ENCODE peak calls at places on chromosome 20, in eight cellular contexts. X is astrocyte of the cerebellum; N is Calu3; Y is bronchial epithelial cell; C is T-helper 17 cell; P is cardiac fibroblast; Z is stimulated activated CD4-positive, alpha-beta T cell treated with anti-CD3 and anti-CD28 coated beads, Interleukin-12 subunit alpha, Interleukin-12 subunit beta, amount 100 ng/mL, for 4 hours; E is astrocyte of the spinal cord. F is an unnamed sample.
A peak's percentile ranks its signal among the peaks of the same experiment; 100 is the strongest.

GRCh38 chr20:38046572-38046971 is 13.0 kb downstream of the RPRD1B start:
- DNase-seq in P (peak; percentile 19), X (no peak), C (no peak), Z (no peak), Y (no peak), N (no peak), E (no peak), F (no peak)

GRCh38 chr20:63955281-63955845 is 853 bp downstream of the UCKL1 start:
- DNase-seq in Y (no peak), X (no peak), E (peak; percentile 15), C (peak; percentile 36), Z (no peak), P (peak; percentile 31), N (peak; percentile 67), F (no peak)

GRCh38 chr20:44370639-44371218 is 15.2 kb downstream of the HNF4A start:
- DNase-seq in C (no peak), X (no peak), P (no peak), E (peak; percentile 28), Y (peak; percentile 55), Z (no peak), N (peak; percentile 76), F (no peak)

GRCh38 chr20:1815502-1816085 is 79.6 kb upstream of the SIRPA start:
- DNase-seq in E (no peak), N (no peak), Z (no peak), X (no peak), P (no peak), C (no peak), Y (no peak), F (no peak)

GRCh38 chr20:4844766-4845465 is 123.2 kb downstream of the PRND start:
- DNase-seq in C (no peak), Z (no peak), Y (no peak), N (no peak), E (no peak), P (no peak), X (no peak), F (no peak)

GRCh38 chr20:31691646-31692275 is 30.9 kb downstream of the BCL2L1 start:
- DNase-seq in N (no peak), P (no peak), Z (no peak), E (peak; percentile 39), C (no peak), X (no peak), Y (no peak), F (peak; percentile 30)

GRCh38 chr20:59772931-59773913 is 160.2 kb downstream of the SYCP2 start:
- DNase-seq in N (peak; percentile 78), Y (no peak), X (no peak), Z (no peak), E (no peak), C (no peak), P (no peak), F (no peak)

GRCh38 chr20:2006452-2007381 is 12.9 kb upstream of the PDYN start:
- DNase-seq in Y (peak; percentile 20), N (peak; percentile 13), Z (peak; percentile 6), X (no peak), P (peak; percentile 56), E (peak; percentile 23), C (peak; percentile 20), F (peak; percentile 8)

GRCh38 chr20:40189621-40190020 is 499.4 kb downstream of the MAFB start:
- DNase-seq in X (no peak), Z (no peak), Y (peak; percentile 71), C (no peak), P (no peak), N (no peak), E (no peak), F (no peak)

GRCh38 chr20:47544240-47544639 is 42.6 kb downstream of the NCOA3 start:
- DNase-seq in Z (no peak), N (no peak), C (no peak), P (peak; percentile 62), E (peak; percentile 58), X (peak; percentile 63), Y (peak; percentile 41), F (no peak)

GRCh38 chr20:64111841-64112641 is 4.7 kb upstream of the NPBWR2 start:
- DNase-seq in X (no peak), Y (no peak), E (no peak), N (peak; percentile 7), C (no peak), P (no peak), Z (no peak), F (no peak)

GRCh38 chr20:39849664-39850063 is 839.4 kb downstream of the MAFB start:
- DNase-seq in Y (peak; percentile 80), C (no peak), Z (no peak), P (peak; percentile 78), X (peak; percentile 81), E (peak; percentile 92), N (no peak), F (no peak)

GRCh38 chr20:9143926-9144325 is 75.0 kb downstream of the PLCB4 start:
- DNase-seq in Y (no peak), Z (no peak), E (peak; percentile 4), P (peak; percentile 21), X (no peak), C (no peak), N (no peak), F (no peak)

GRCh38 chr20:23058240-23058639 is 8.8 kb upstream of the THBD start:
- DNase-seq in Z (no peak), E (no peak), N (no peak), Y (no peak), X (no peak), P (no peak), C (no peak), F (no peak)

GRCh38 chr20:14384411-14384810 is 47.0 kb upstream of the FLRT3 start:
- DNase-seq in Y (peak; percentile 71), C (no peak), N (no peak), Z (no peak), X (no peak), E (no peak), P (no peak), F (no peak)

GRCh38 chr20:57883761-57884160 is 173.9 kb upstream of the PMEPA1 start:
- DNase-seq in P (no peak), Z (no peak), N (no peak), X (no peak), E (no peak), C (no peak), Y (no peak), F (no peak)

GRCh38 chr20:53972179-53972578 is 98.2 kb downstream of the BCAS1 start:
- DNase-seq in C (no peak), Y (peak; percentile 26), P (no peak), E (no peak), Z (no peak), N (no peak), X (no peak), F (no peak)

GRCh38 chr20:24445510-24446170 is 23.8 kb upstream of the SYNDIG1 start:
- DNase-seq in C (no peak), E (no peak), P (no peak), X (no peak), N (no peak), Z (no peak), Y (no peak), F (no peak)

F was measured in SK-N-MC.